ENCODE peak calls at places on chromosomes 4 and X, in ten cellular contexts. One of them, this sample, is unnamed.

GRCh38 chr4:113116414-113117345 is 67.2 kb downstream of the ANK2 start:
- DNase-seq in BJ: no peak
- DNase-seq in thyroid gland: peak
- DNase-seq in endothelial cell: no peak
- DNase-seq in lung: no peak
- DNase-seq in IMR-90: no peak
- DNase-seq in A673: no peak
- DNase-seq in hepatocyte: peak
- DNase-seq in tibial artery: no peak
- DNase-seq in upper lobe of right lung: no peak
- DNase-seq in this sample: no peak

GRCh38 chrX:2351999-2352995 is 148.5 kb downstream of the DHRSX start:
- DNase-seq in endothelial cell: no peak
- DNase-seq in hepatocyte: peak
- DNase-seq in tibial artery: no peak
- DNase-seq in BJ: peak
- DNase-seq in lung: no peak
- DNase-seq in IMR-90: peak
- DNase-seq in A673: no peak
- DNase-seq in thyroid gland: no peak
- DNase-seq in upper lobe of right lung: no peak
- DNase-seq in this sample: no peak

GRCh38 chrX:108361316-108361715 is 76.9 kb downstream of the COL4A6 start:
- DNase-seq in endothelial cell: no peak
- DNase-seq in BJ: no peak
- DNase-seq in thyroid gland: no peak
- DNase-seq in upper lobe of right lung: no peak
- DNase-seq in hepatocyte: no peak
- DNase-seq in IMR-90: peak
- DNase-seq in tibial artery: no peak
- DNase-seq in lung: no peak
- DNase-seq in A673: no peak
- DNase-seq in this sample: no peak

GRCh38 chrX:129651756-129652564 is 2.8 kb downstream of the APLN start:
- DNase-seq in thyroid gland: no peak
- DNase-seq in A673: no peak
- DNase-seq in hepatocyte: no peak
- DNase-seq in lung: no peak
- DNase-seq in upper lobe of right lung: no peak
- DNase-seq in BJ: no peak
- DNase-seq in endothelial cell: no peak
- DNase-seq in IMR-90: no peak
- DNase-seq in tibial artery: no peak
- DNase-seq in this sample: no peak

GRCh38 chrX:138745215-138745614 is 33.7 kb upstream of the FGF13 start:
- DNase-seq in thyroid gland: no peak
- DNase-seq in hepatocyte: peak
- DNase-seq in lung: peak
- DNase-seq in A673: peak
- DNase-seq in upper lobe of right lung: no peak
- DNase-seq in endothelial cell: peak
- DNase-seq in tibial artery: no peak
- DNase-seq in IMR-90: peak
- DNase-seq in BJ: no peak
- DNase-seq in this sample: peak

GRCh38 chr4:55545681-55546632 is 752 bp downstream of the CLOCK start:
- DNase-seq in A673: peak
- DNase-seq in IMR-90: peak
- DNase-seq in BJ: no peak
- DNase-seq in lung: peak
- DNase-seq in thyroid gland: peak
- DNase-seq in hepatocyte: peak
- DNase-seq in tibial artery: peak
- DNase-seq in endothelial cell: peak
- DNase-seq in upper lobe of right lung: peak
- DNase-seq in this sample: peak

GRCh38 chrX:143429021-143429570 is 88.2 kb downstream of the SPANXN3 start:
- DNase-seq in upper lobe of right lung: no peak
- DNase-seq in IMR-90: no peak
- DNase-seq in A673: no peak
- DNase-seq in tibial artery: no peak
- DNase-seq in hepatocyte: no peak
- DNase-seq in endothelial cell: no peak
- DNase-seq in thyroid gland: no peak
- DNase-seq in lung: no peak
- DNase-seq in BJ: no peak
- DNase-seq in this sample: no peak

GRCh38 chr4:74357965-74358364 is 7.0 kb upstream of the EREG start:
- DNase-seq in endothelial cell: no peak
- DNase-seq in upper lobe of right lung: no peak
- DNase-seq in BJ: no peak
- DNase-seq in lung: no peak
- DNase-seq in hepatocyte: no peak
- DNase-seq in tibial artery: no peak
- DNase-seq in A673: no peak
- DNase-seq in thyroid gland: no peak
- DNase-seq in IMR-90: no peak
- DNase-seq in this sample: no peak

GRCh38 chrX:71302461-71303213 is 1.1 kb downstream of the ITGB1BP2 start:
- DNase-seq in upper lobe of right lung: no peak
- DNase-seq in thyroid gland: no peak
- DNase-seq in BJ: no peak
- DNase-seq in IMR-90: peak
- DNase-seq in hepatocyte: no peak
- DNase-seq in endothelial cell: no peak
- DNase-seq in A673: no peak
- DNase-seq in lung: no peak
- DNase-seq in tibial artery: no peak
- DNase-seq in this sample: no peak

GRCh38 chrX:136710324-136710951 is 62.5 kb downstream of the CD40LG start:
- DNase-seq in BJ: no peak
- DNase-seq in tibial artery: no peak
- DNase-seq in thyroid gland: no peak
- DNase-seq in hepatocyte: no peak
- DNase-seq in IMR-90: peak
- DNase-seq in endothelial cell: no peak
- DNase-seq in A673: no peak
- DNase-seq in upper lobe of right lung: no peak
- DNase-seq in lung: no peak
- DNase-seq in this sample: no peak

GRCh38 chr4:114791976-114792375 is 193.4 kb downstream of the UGT8 start:
- DNase-seq in IMR-90: no peak
- DNase-seq in endothelial cell: no peak
- DNase-seq in hepatocyte: no peak
- DNase-seq in lung: no peak
- DNase-seq in tibial artery: no peak
- DNase-seq in upper lobe of right lung: no peak
- DNase-seq in A673: no peak
- DNase-seq in thyroid gland: no peak
- DNase-seq in BJ: no peak
- DNase-seq in this sample: no peak

GRCh38 chrX:37646254-37646653 is 39.3 kb upstream of the XK start:
- DNase-seq in lung: no peak
- DNase-seq in upper lobe of right lung: no peak
- DNase-seq in hepatocyte: no peak
- DNase-seq in A673: peak
- DNase-seq in tibial artery: no peak
- DNase-seq in endothelial cell: no peak
- DNase-seq in IMR-90: no peak
- DNase-seq in thyroid gland: no peak
- DNase-seq in BJ: no peak
- DNase-seq in this sample: no peak
- TF ChIP-seq CTCF in lung: no peak
- TF ChIP-seq CTCF in upper lobe of right lung: no peak
- TF ChIP-seq CTCF in hepatocyte: peak
- TF ChIP-seq CTCF in A673: no peak
- TF ChIP-seq CTCF in tibial artery: no peak
- TF ChIP-seq CTCF in endothelial cell: peak
- TF ChIP-seq CTCF in IMR-90: no peak
- TF ChIP-seq CTCF in thyroid gland: no peak
- TF ChIP-seq CTCF in BJ: no peak
- TF ChIP-seq CTCF in this sample: no peak

GRCh38 chr4:56907489-56908205 is at the start of gene REST:
- DNase-seq in BJ: no peak
- DNase-seq in endothelial cell: peak
- DNase-seq in lung: peak
- DNase-seq in hepatocyte: peak
- DNase-seq in tibial artery: peak
- DNase-seq in A673: peak
- DNase-seq in IMR-90: peak
- DNase-seq in upper lobe of right lung: peak
- DNase-seq in thyroid gland: peak
- DNase-seq in this sample: peak

GRCh38 chr4:56907009-56907408 is 691 bp upstream of the REST start:
- DNase-seq in lung: no peak
- DNase-seq in endothelial cell: no peak
- DNase-seq in BJ: no peak
- DNase-seq in upper lobe of right lung: no peak
- DNase-seq in IMR-90: no peak
- DNase-seq in A673: no peak
- DNase-seq in hepatocyte: peak
- DNase-seq in tibial artery: no peak
- DNase-seq in thyroid gland: peak
- DNase-seq in this sample: peak

GRCh38 chr4:56908206-56909082 is 744 bp downstream of the REST start:
- DNase-seq in A673: peak
- DNase-seq in lung: peak
- DNase-seq in thyroid gland: peak
- DNase-seq in endothelial cell: peak
- DNase-seq in upper lobe of right lung: peak
- DNase-seq in IMR-90: peak
- DNase-seq in hepatocyte: peak
- DNase-seq in BJ: no peak
- DNase-seq in tibial artery: peak
- DNase-seq in this sample: peak

GRCh38 chr4:56910172-56910967 is 2.7 kb downstream of the REST start:
- DNase-seq in upper lobe of right lung: no peak
- DNase-seq in A673: no peak
- DNase-seq in tibial artery: no peak
- DNase-seq in endothelial cell: no peak
- DNase-seq in lung: no peak
- DNase-seq in thyroid gland: no peak
- DNase-seq in BJ: no peak
- DNase-seq in hepatocyte: no peak
- DNase-seq in IMR-90: no peak
- DNase-seq in this sample: no peak

GRCh38 chr4:56909083-56909981 is 1.6 kb downstream of the REST start:
- DNase-seq in endothelial cell: peak
- DNase-seq in tibial artery: peak
- DNase-seq in IMR-90: peak
- DNase-seq in lung: peak
- DNase-seq in A673: peak
- DNase-seq in upper lobe of right lung: no peak
- DNase-seq in hepatocyte: peak
- DNase-seq in thyroid gland: peak
- DNase-seq in BJ: no peak
- DNase-seq in this sample: peak
- TF ChIP-seq CTCF in endothelial cell: no peak
- TF ChIP-seq CTCF in tibial artery: no peak
- TF ChIP-seq CTCF in IMR-90: no peak
- TF ChIP-seq CTCF in lung: no peak
- TF ChIP-seq CTCF in A673: no peak
- TF ChIP-seq CTCF in upper lobe of right lung: no peak
- TF ChIP-seq CTCF in hepatocyte: peak
- TF ChIP-seq CTCF in thyroid gland: no peak
- TF ChIP-seq CTCF in BJ: no peak
- TF ChIP-seq CTCF in this sample: no peak

GRCh38 chrX:24081661-24082154 is 27.0 kb downstream of the EIF2S3 start:
- DNase-seq in BJ: no peak
- DNase-seq in IMR-90: peak
- DNase-seq in endothelial cell: peak
- DNase-seq in A673: peak
- DNase-seq in thyroid gland: peak
- DNase-seq in upper lobe of right lung: peak
- DNase-seq in lung: no peak
- DNase-seq in hepatocyte: peak
- DNase-seq in tibial artery: peak
- DNase-seq in this sample: peak
- TF ChIP-seq CTCF in BJ: peak
- TF ChIP-seq CTCF in IMR-90: peak
- TF ChIP-seq CTCF in endothelial cell: no peak
- TF ChIP-seq CTCF in A673: peak
- TF ChIP-seq CTCF in thyroid gland: no peak
- TF ChIP-seq CTCF in upper lobe of right lung: peak
- TF ChIP-seq CTCF in lung: no peak
- TF ChIP-seq CTCF in hepatocyte: peak
- TF ChIP-seq CTCF in tibial artery: peak
- TF ChIP-seq CTCF in this sample: no peak

GRCh38 chr4:179125870-179126269 is 1683.6 kb upstream of the AGA start:
- DNase-seq in lung: no peak
- DNase-seq in upper lobe of right lung: no peak
- DNase-seq in endothelial cell: no peak
- DNase-seq in thyroid gland: no peak
- DNase-seq in IMR-90: no peak
- DNase-seq in BJ: no peak
- DNase-seq in A673: no peak
- DNase-seq in hepatocyte: no peak
- DNase-seq in tibial artery: no peak
- DNase-seq in this sample: no peak

GRCh38 chr4:179124419-179124818 is 1682.2 kb upstream of the AGA start:
- DNase-seq in endothelial cell: no peak
- DNase-seq in IMR-90: no peak
- DNase-seq in lung: no peak
- DNase-seq in A673: no peak
- DNase-seq in BJ: no peak
- DNase-seq in hepatocyte: no peak
- DNase-seq in thyroid gland: no peak
- DNase-seq in upper lobe of right lung: no peak
- DNase-seq in tibial artery: no peak
- DNase-seq in this sample: no peak

GRCh38 chr4:179128299-179128698 is 1686.1 kb upstream of the AGA start:
- DNase-seq in A673: no peak
- DNase-seq in endothelial cell: no peak
- DNase-seq in IMR-90: no peak
- DNase-seq in tibial artery: no peak
- DNase-seq in upper lobe of right lung: no peak
- DNase-seq in thyroid gland: no peak
- DNase-seq in BJ: no peak
- DNase-seq in hepatocyte: no peak
- DNase-seq in lung: no peak
- DNase-seq in this sample: no peak

GRCh38 chr4:179123079-179123478 is 1680.8 kb upstream of the AGA start:
- DNase-seq in A673: no peak
- DNase-seq in upper lobe of right lung: no peak
- DNase-seq in tibial artery: no peak
- DNase-seq in hepatocyte: no peak
- DNase-seq in lung: no peak
- DNase-seq in BJ: no peak
- DNase-seq in thyroid gland: no peak
- DNase-seq in endothelial cell: no peak
- DNase-seq in IMR-90: no peak
- DNase-seq in this sample: no peak

DNA sequence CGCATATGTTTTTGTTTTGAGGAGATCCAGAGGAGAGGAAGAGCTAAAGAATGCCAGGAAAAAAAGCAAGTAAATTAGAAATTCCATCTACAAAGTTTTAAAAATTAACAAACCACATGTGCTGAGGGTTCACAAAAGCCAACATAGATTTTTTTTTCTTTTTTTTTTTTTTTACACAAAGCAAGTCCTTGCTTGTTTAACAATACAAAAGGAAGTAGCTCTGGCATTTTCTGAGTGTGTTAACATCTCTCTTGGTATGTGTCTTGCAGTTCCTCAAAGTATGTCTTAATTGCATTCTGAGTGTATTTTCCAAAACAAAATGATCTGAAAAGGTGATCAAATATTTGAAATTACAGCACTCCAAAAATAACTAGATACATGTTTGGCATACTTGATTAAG is 1682.7 kb upstream of the AGA start:
- DNase-seq in upper lobe of right lung: no peak
- DNase-seq in BJ: no peak
- DNase-seq in tibial artery: no peak
- DNase-seq in thyroid gland: no peak
- DNase-seq in endothelial cell: no peak
- DNase-seq in A673: no peak
- DNase-seq in lung: no peak
- DNase-seq in IMR-90: no peak
- DNase-seq in hepatocyte: no peak
- DNase-seq in this sample: no peak
- TF ChIP-seq CTCF in upper lobe of right lung: no peak
- TF ChIP-seq CTCF in BJ: no peak
- TF ChIP-seq CTCF in tibial artery: no peak
- TF ChIP-seq CTCF in thyroid gland: no peak
- TF ChIP-seq CTCF in endothelial cell: no peak
- TF ChIP-seq CTCF in A673: no peak
- TF ChIP-seq CTCF in lung: no peak
- TF ChIP-seq CTCF in IMR-90: no peak
- TF ChIP-seq CTCF in hepatocyte: no peak
- TF ChIP-seq CTCF in this sample: no peak

This sample was measured in nephron progenitor cell.